ENCODE peak calls at places on chromosomes 3 and 15, in five cellular contexts. One of them, this sample, is unnamed.

GRCh38 chr3:151431940-151432339 is 28.9 kb downstream of the IGSF10 start:
- DNase-seq in RPMI8226: no peak
- DNase-seq in effector memory CD8-positive, alpha-beta T cell: no peak
- DNase-seq in cardiac muscle cell: peak
- DNase-seq in substantia nigra: no peak
- DNase-seq in this sample: no peak

GRCh38 chr3:148999806-149000205 is 8.5 kb downstream of the GYG1 start:
- DNase-seq in RPMI8226: no peak
- DNase-seq in effector memory CD8-positive, alpha-beta T cell: no peak
- DNase-seq in cardiac muscle cell: peak
- DNase-seq in substantia nigra: no peak
- DNase-seq in this sample: no peak

GRCh38 chr15:40379853-40380252 is 2.7 kb upstream of the KNSTRN start:
- DNase-seq in RPMI8226: no peak
- DNase-seq in effector memory CD8-positive, alpha-beta T cell: no peak
- DNase-seq in cardiac muscle cell: peak
- DNase-seq in substantia nigra: no peak
- DNase-seq in this sample: peak

GRCh38 chr3:27323087-27323570 is 46.1 kb downstream of the NEK10 start:
- DNase-seq in RPMI8226: no peak
- DNase-seq in effector memory CD8-positive, alpha-beta T cell: no peak
- DNase-seq in cardiac muscle cell: no peak
- DNase-seq in substantia nigra: no peak
- DNase-seq in this sample: no peak

GRCh38 chr15:30953731-30954378 is 37.6 kb downstream of the MTMR10 start:
- DNase-seq in RPMI8226: no peak
- DNase-seq in effector memory CD8-positive, alpha-beta T cell: no peak
- DNase-seq in cardiac muscle cell: peak
- DNase-seq in substantia nigra: no peak
- DNase-seq in this sample: peak

GRCh38 chr15:60399931-60400330 is 2.1 kb upstream of the ANXA2 start:
- DNase-seq in RPMI8226: no peak
- DNase-seq in effector memory CD8-positive, alpha-beta T cell: no peak
- DNase-seq in cardiac muscle cell: peak
- DNase-seq in substantia nigra: no peak
- DNase-seq in this sample: no peak

GRCh38 chr15:73031648-73032047 is 20.6 kb upstream of the NEO1 start:
- DNase-seq in RPMI8226: no peak
- DNase-seq in effector memory CD8-positive, alpha-beta T cell: no peak
- DNase-seq in cardiac muscle cell: no peak
- DNase-seq in substantia nigra: no peak
- DNase-seq in this sample: no peak

GRCh38 chr3:160709477-160710182 is 32.7 kb downstream of the ARL14 start:
- DNase-seq in RPMI8226: no peak
- DNase-seq in effector memory CD8-positive, alpha-beta T cell: no peak
- DNase-seq in cardiac muscle cell: no peak
- DNase-seq in substantia nigra: no peak
- DNase-seq in this sample: no peak

GRCh38 chr3:177193706-177194268 is 3.5 kb downstream of the TBL1XR1 start:
- DNase-seq in RPMI8226: no peak
- DNase-seq in effector memory CD8-positive, alpha-beta T cell: no peak
- DNase-seq in cardiac muscle cell: no peak
- DNase-seq in substantia nigra: no peak
- DNase-seq in this sample: no peak

GRCh38 chr3:124919756-124920155 is 14.8 kb downstream of the MUC13 start:
- DNase-seq in RPMI8226: no peak
- DNase-seq in effector memory CD8-positive, alpha-beta T cell: no peak
- DNase-seq in cardiac muscle cell: peak
- DNase-seq in substantia nigra: no peak
- DNase-seq in this sample: peak

GRCh38 chr15:50685976-50686467 is 575 bp downstream of the TRPM7 start:
- DNase-seq in RPMI8226: peak
- DNase-seq in effector memory CD8-positive, alpha-beta T cell: peak
- DNase-seq in cardiac muscle cell: peak
- DNase-seq in substantia nigra: no peak
- DNase-seq in this sample: peak

GRCh38 chr3:73768594-73769308 is 144.0 kb upstream of the PDZRN3 start:
- DNase-seq in RPMI8226: no peak
- DNase-seq in effector memory CD8-positive, alpha-beta T cell: no peak
- DNase-seq in cardiac muscle cell: peak
- DNase-seq in substantia nigra: no peak
- DNase-seq in this sample: peak